ENCODE peak calls at places on chromosome 13, in five cellular contexts. C, H, V, R and L are unnamed samples.

GRCh38 chr13:101399365-101399764 is 16.9 kb downstream of the NALCN start:
- DNase-seq in C (no peak), H (no peak), V (no peak), R (no peak), L (no peak)

GRCh38 chr13:49690133-49690989 is 925 bp downstream of the EBPL start:
- DNase-seq in C (no peak), H (no peak), V (no peak), R (no peak), L (no peak)

GRCh38 chr13:105936816-105937215 is 598.6 kb downstream of the EFNB2 start:
- DNase-seq in C (no peak), H (no peak), V (no peak), R (peak), L (no peak)

GRCh38 chr13:68056816-68057710 is 826.9 kb upstream of the PCDH9 start:
- DNase-seq in C (no peak), H (no peak), V (no peak), R (no peak), L (no peak)

GRCh38 chr13:49443327-49443688 is 556 bp downstream of the CAB39L start:
- DNase-seq in C (no peak), H (no peak), V (no peak), R (no peak), L (no peak)

GRCh38 chr13:98965325-98965724 is 12.5 kb downstream of the DOCK9 start:
- DNase-seq in C (no peak), H (no peak), V (no peak), R (no peak), L (no peak)

GRCh38 chr13:111043575-111043982 is 71.5 kb upstream of the ARHGEF7 start:
- DNase-seq in C (no peak), H (no peak), V (no peak), R (no peak), L (peak)

GRCh38 chr13:27170521-27171243 is 929 bp downstream of the USP12 start:
- DNase-seq in C (no peak), H (peak), V (peak), R (no peak), L (no peak)

GRCh38 chr13:82245860-82246259 is 1636.4 kb downstream of the SLITRK1 start:
- DNase-seq in C (no peak), H (no peak), V (no peak), R (no peak), L (no peak)

GRCh38 chr13:24997367-24997967 is 98.5 kb upstream of the PABPC3 start:
- DNase-seq in C (no peak), H (no peak), V (no peak), R (peak), L (peak)

GRCh38 chr13:28394422-28394821 is 100.5 kb downstream of the FLT1 start:
- DNase-seq in C (no peak), H (no peak), V (no peak), R (no peak), L (no peak)

GRCh38 chr13:78102121-78102677 is 183.6 kb upstream of the EDNRB start:
- DNase-seq in C (no peak), H (no peak), V (no peak), R (peak), L (peak)

GRCh38 chr13:82947121-82948077 is 934.9 kb downstream of the SLITRK1 start:
- DNase-seq in C (no peak), H (no peak), V (no peak), R (no peak), L (no peak)

GRCh38 chr13:113884821-113885220 is 20.9 kb upstream of the GAS6 start:
- DNase-seq in C (no peak), H (no peak), V (no peak), R (no peak), L (no peak)

GRCh38 chr13:109840201-109840892 is 54.0 kb upstream of the IRS2 start:
- DNase-seq in C (no peak), H (no peak), V (no peak), R (peak), L (no peak)

GRCh38 chr13:19862511-19863313 is 737 bp downstream of the ZMYM5 start:
- DNase-seq in C (no peak), H (peak), V (peak), R (no peak), L (no peak)

GRCh38 chr13:111541752-111542529 is 221.5 kb downstream of the TEX29 start:
- DNase-seq in C (no peak), H (no peak), V (no peak), R (no peak), L (no peak)